ENCODE peak calls at places on chromosomes 5 and 9, in eight cellular contexts. U is IMR-90, Z is Karpas-422, T is AG09309, L is OCI-LY7, S is bronchial epithelial cell, X is fibroblast of villous mesenchyme, J is vagina. Y is an unnamed sample.

GRCh38 chr9:108526518-108526917 is 329.3 kb downstream of the ACTL7B start:
- DNase-seq in T (no peak), U (no peak), X (no peak), J (no peak), S (no peak), L (no peak), Z (no peak), Y (no peak)

GRCh38 chr5:151028717-151029116 is 8.3 kb downstream of the GPX3 start:
- DNase-seq in X (no peak), U (no peak), J (no peak), Z (no peak), S (no peak), T (no peak), L (no peak), Y (no peak)

GRCh38 chr5:169183581-169183980 is 117.4 kb downstream of the SLIT3 start:
- DNase-seq in S (no peak), L (no peak), X (no peak), T (peak), J (no peak), U (no peak), Z (no peak), Y (no peak)

GRCh38 chr5:140113180-140113698 is 670 bp upstream of the PURA start:
- DNase-seq in X (no peak), J (no peak), T (no peak), Z (peak), L (peak), U (no peak), S (no peak), Y (no peak)

GRCh38 chr9:110069326-110070248 is 138.4 kb downstream of the C9orf152 start:
- DNase-seq in U (peak), T (peak), J (no peak), L (no peak), X (peak), S (peak), Z (no peak), Y (peak)

GRCh38 chr9:72396247-72397091 is 31.5 kb upstream of the ZFAND5 start:
- DNase-seq in Z (no peak), U (peak), S (peak), L (no peak), J (no peak), X (peak), T (no peak), Y (peak)

GRCh38 chr9:137167113-137167751 is 2.6 kb downstream of the LRRC26 start:
- DNase-seq in S (no peak), L (no peak), J (no peak), Z (no peak), X (no peak), T (no peak), U (no peak), Y (no peak)

GRCh38 chr5:137220523-137220927 is 278.6 kb downstream of the SPOCK1 start:
- DNase-seq in T (peak), Z (peak), U (peak), S (peak), L (peak), X (peak), J (no peak), Y (peak)

GRCh38 chr9:120892748-120893584 is 16.0 kb upstream of the PHF19 start:
- DNase-seq in U (peak), S (peak), J (no peak), X (peak), L (peak), T (peak), Z (peak), Y (peak)

GRCh38 chr9:112002847-112003457 is 106.3 kb downstream of the UGCG start:
- DNase-seq in S (no peak), L (no peak), U (peak), J (no peak), T (no peak), X (peak), Z (no peak), Y (no peak)

GRCh38 chr9:114275246-114275994 is 47.5 kb upstream of the ORM1 start:
- DNase-seq in X (no peak), T (no peak), L (no peak), S (peak), U (peak), Z (no peak), J (no peak), Y (no peak)

GRCh38 chr5:153135416-153135815 is 355.1 kb upstream of the GRIA1 start:
- DNase-seq in U (no peak), Z (no peak), L (no peak), J (no peak), S (peak), T (no peak), X (no peak), Y (no peak)

GRCh38 chr5:171419663-171420428 is 399 bp downstream of the FGF18 start:
- DNase-seq in S (no peak), J (no peak), X (peak), L (no peak), Z (no peak), T (no peak), U (peak), Y (no peak)

GRCh38 chr5:141869514-141869913 is 8.7 kb downstream of the PCDH1 start:
- DNase-seq in X (no peak), S (peak), J (no peak), U (no peak), L (no peak), Z (no peak), T (no peak), Y (no peak)

GRCh38 chr9:116476935-116477381 is 210.1 kb upstream of the TRIM32 start:
- DNase-seq in S (no peak), U (no peak), X (no peak), L (no peak), J (no peak), T (no peak), Z (no peak), Y (no peak)

GRCh38 chr9:120857481-120857880 is 14.8 kb upstream of the PSMD5 start:
- DNase-seq in L (no peak), Z (no peak), X (no peak), U (no peak), J (no peak), T (no peak), S (no peak), Y (no peak)

GRCh38 chr5:154757647-154758406 is 2.6 kb downstream of the LARP1 start:
- DNase-seq in T (no peak), Z (no peak), L (peak), X (peak), U (peak), J (no peak), S (peak), Y (no peak)

GRCh38 chr9:18250051-18250450 is 223.9 kb upstream of the ADAMTSL1 start:
- DNase-seq in X (no peak), L (no peak), T (no peak), J (no peak), S (peak), U (no peak), Z (peak), Y (no peak)

GRCh38 chr5:66639036-66639435 is 42.8 kb downstream of the MAST4 start:
- DNase-seq in X (no peak), J (no peak), Z (no peak), U (no peak), T (no peak), S (no peak), L (no peak), Y (no peak)

GRCh38 chr5:116722666-116723065 is 148.0 kb upstream of the SEMA6A start:
- DNase-seq in S (no peak), J (no peak), L (no peak), T (no peak), X (no peak), U (no peak), Z (no peak), Y (no peak)

GRCh38 chr9:34256104-34256503 is 73.0 kb downstream of the KIF24 start:
- DNase-seq in L (peak), X (no peak), T (no peak), U (no peak), J (no peak), S (no peak), Z (peak), Y (no peak)

GRCh38 chr5:156892223-156892622 is 42.1 kb downstream of the PPP1R2B start:
- DNase-seq in S (no peak), X (no peak), U (no peak), Z (no peak), L (peak), J (no peak), T (no peak), Y (no peak)

GRCh38 chr5:74371621-74372020 is 268.9 kb downstream of the ENC1 start:
- DNase-seq in X (no peak), T (no peak), U (no peak), S (no peak), Z (no peak), L (no peak), J (no peak), Y (no peak)

GRCh38 chr9:99954108-99954507 is 47.7 kb downstream of the STX17 start:
- DNase-seq in J (no peak), L (no peak), Z (no peak), S (no peak), X (no peak), U (no peak), T (no peak), Y (no peak)

GRCh38 chr5:13976867-13977479 is 32.5 kb upstream of the DNAH5 start:
- DNase-seq in Z (no peak), L (peak), U (peak), S (peak), X (peak), T (no peak), J (no peak), Y (no peak)

GRCh38 chr9:4108708-4109444 is 191.0 kb downstream of the GLIS3 start:
- DNase-seq in U (no peak), J (no peak), T (no peak), L (no peak), Z (no peak), S (no peak), X (peak), Y (no peak)

GRCh38 chr5:167011196-167011595 is 1280.2 kb upstream of the WWC1 start:
- DNase-seq in S (no peak), J (no peak), Z (no peak), T (no peak), L (no peak), U (no peak), X (no peak), Y (no peak)

GRCh38 chr5:163846512-163846911 is 341.1 kb downstream of the MAT2B start:
- DNase-seq in T (peak), Z (no peak), L (no peak), S (peak), U (peak), X (peak), J (no peak), Y (peak)

GRCh38 chr5:24177821-24178220 is 467.0 kb downstream of the CDH10 start:
- DNase-seq in X (no peak), Z (no peak), L (no peak), U (no peak), J (no peak), S (no peak), T (no peak), Y (no peak)

GRCh38 chr9:136344544-136345280 is 17.4 kb downstream of the GPSM1 start:
- DNase-seq in T (no peak), U (no peak), S (no peak), Z (no peak), L (no peak), X (no peak), J (no peak), Y (no peak)

GRCh38 chr5:81768960-81769452 is 18.1 kb upstream of the SSBP2 start:
- DNase-seq in X (peak), T (peak), Z (no peak), J (no peak), U (peak), L (no peak), S (peak), Y (peak)

GRCh38 chr5:135213466-135214239 is 179.6 kb upstream of the PITX1 start:
- DNase-seq in J (peak), S (no peak), U (no peak), X (no peak), Z (no peak), T (no peak), L (no peak), Y (no peak)

GRCh38 chr9:114560956-114561355 is 26.6 kb upstream of the ATP6V1G1 start:
- DNase-seq in T (no peak), S (no peak), Z (no peak), L (no peak), X (no peak), J (no peak), U (no peak), Y (no peak)

DNA sequence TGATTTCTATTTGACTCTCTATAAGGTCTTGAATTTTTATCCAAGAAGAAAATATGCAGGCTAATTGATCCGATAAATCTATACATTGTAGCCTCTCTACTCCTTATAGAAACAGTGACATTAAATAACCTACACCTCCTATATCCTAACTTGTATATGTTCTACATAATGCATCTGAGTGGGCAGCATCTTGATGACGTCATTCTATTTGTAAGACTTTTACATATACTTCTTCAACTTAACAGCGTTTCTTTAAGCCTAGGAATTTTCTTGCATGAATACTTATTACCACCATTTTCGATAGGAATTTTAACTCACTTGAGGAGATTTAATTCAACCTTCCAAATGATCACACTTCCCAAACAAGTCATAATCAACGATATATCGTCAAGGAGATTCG is 869.0 kb downstream of the PTPRD start:
- DNase-seq in J (no peak), U (no peak), S (no peak), T (no peak), Z (no peak), L (no peak), X (no peak), Y (no peak)
- H3K4me3 ChIP-seq in J (no peak), U (no peak), S (no peak), T (no peak), Z (no peak), L (no peak), X (no peak), Y (no peak)

DNA sequence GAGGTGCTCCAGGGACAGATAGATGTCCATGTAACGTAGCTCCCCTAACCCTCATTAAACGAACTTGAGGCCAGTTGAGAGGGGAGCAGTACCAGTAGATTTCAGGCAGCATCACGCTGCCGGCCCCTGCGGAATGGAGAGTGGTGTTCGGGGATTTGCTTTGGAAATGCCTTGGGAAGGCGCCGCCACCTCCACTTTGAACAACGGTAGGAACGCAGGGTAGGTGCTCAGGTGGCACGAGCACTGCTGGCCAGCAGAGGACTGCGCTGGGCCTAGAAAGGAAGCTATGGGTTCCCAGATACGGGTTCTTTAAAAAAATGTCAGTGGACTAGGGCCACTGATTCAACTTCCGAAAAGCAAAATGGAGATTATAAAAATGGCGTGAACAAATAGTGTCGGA is 271.8 kb downstream of the FANCC start:
- DNase-seq in T (no peak), Z (no peak), U (no peak), X (no peak), J (no peak), L (no peak), S (no peak), Y (no peak)
- H3K4me3 ChIP-seq in T (peak), Z (no peak), U (no peak), X (no peak), J (peak), L (no peak), S (peak), Y (no peak)

DNA sequence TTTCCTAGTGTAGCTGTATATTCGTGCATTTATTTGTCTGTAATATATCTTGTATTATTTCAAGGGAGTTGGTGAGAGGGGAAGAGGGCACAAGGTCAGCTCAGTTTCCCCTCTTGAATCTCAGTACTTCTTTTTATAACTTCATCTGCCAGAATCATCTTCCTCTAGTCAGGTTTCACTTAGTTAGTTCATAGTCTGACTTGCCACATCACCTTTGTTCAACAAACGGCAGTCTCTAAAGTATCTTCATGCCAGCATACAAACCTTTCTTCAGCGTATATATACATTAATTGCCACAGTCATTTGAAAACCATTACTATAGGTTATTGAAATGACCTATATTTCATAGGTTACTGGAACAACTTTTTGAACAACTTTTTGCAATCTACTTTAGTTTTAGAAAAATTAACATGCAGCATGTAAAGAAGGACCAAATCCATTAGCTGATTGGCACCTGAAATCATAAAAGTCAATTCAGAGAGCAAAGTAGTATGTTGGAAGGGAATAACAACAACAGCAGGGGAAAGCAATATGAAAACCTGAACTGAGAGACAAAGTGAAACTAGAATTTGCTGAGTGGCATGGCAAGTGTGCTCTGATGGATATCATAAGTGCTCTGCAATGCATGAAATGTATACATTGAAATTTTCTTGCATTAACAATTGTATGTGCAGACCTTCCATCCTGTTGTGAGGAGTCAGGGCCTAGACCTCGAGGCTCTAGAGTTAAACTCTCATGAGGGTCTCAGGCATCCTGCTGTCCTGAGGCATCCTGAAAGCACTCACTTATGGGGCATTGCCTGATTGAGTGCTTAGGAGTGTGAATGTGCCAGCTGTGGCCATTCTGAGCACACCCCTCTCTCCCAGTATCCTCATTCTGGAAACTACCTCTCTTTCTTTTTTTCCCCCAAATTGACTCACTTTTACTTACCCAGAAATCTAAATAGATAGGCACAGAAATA is 1.3 kb downstream of the ECM2 start:
- DNase-seq in U (peak), S (peak), T (no peak), J (no peak), Z (no peak), X (no peak), L (no peak), Y (no peak)
- H3K4me3 ChIP-seq in U (peak), S (no peak), T (no peak), J (peak), Z (peak), X (no peak), L (no peak), Y (no peak)

GRCh38 chr5:1882337-1883119 is at the start of gene IRX4:
- DNase-seq in X (peak), Z (no peak), U (peak), T (no peak), L (no peak), J (no peak), S (no peak), Y (no peak)
- H3K4me3 ChIP-seq in X (peak), Z (no peak), U (no peak), T (no peak), L (no peak), J (peak), S (peak), Y (peak)